ENCODE peak calls at places on chromosomes 5 and 9, in five cellular contexts. H is globus pallidus; A is HCEC 1CT; G is effector memory CD8-positive, alpha-beta T cell; M is activated T-cell treated with anti-CD3 and anti-CD28 coated beads for 1 hour. I is an unnamed sample.

GRCh38 chr9:130433168-130433946 is 11.4 kb upstream of the ASS1 start:
- DNase-seq in M (no peak), G (no peak), H (no peak), A (no peak), I (no peak)

GRCh38 chr5:10653033-10653432 is 89.2 kb downstream of the ANKRD33B start:
- DNase-seq in A (no peak), M (no peak), H (no peak), G (no peak), I (no peak)

GRCh38 chr5:113678924-113679575 is 165.6 kb downstream of the YTHDC2 start:
- DNase-seq in A (peak; percentile 11), H (peak; percentile 41), G (no peak), M (no peak), I (no peak)

GRCh38 chr5:173789031-173789920 is 98.9 kb upstream of the CPEB4 start:
- DNase-seq in H (no peak), A (peak; percentile 88), G (no peak), M (no peak), I (no peak)

GRCh38 chr5:140408750-140409241 is 7.2 kb downstream of the ANKHD1 start:
- DNase-seq in A (no peak), G (no peak), H (no peak), M (no peak), I (no peak)

GRCh38 chr9:126056312-126057021 is 270.2 kb upstream of the MVB12B start:
- DNase-seq in G (no peak), A (no peak), M (no peak), H (no peak), I (no peak)

GRCh38 chr9:133485531-133486260 is 6.8 kb upstream of the SLC2A6 start:
- DNase-seq in H (no peak), A (no peak), G (no peak), M (no peak), I (no peak)

GRCh38 chr5:148912714-148913398 is 86.4 kb downstream of the ADRB2 start:
- DNase-seq in A (peak; percentile 97), G (no peak), M (no peak), H (no peak), I (no peak)